ENCODE peak calls at places on chromosome 13, in nine cellular contexts. M, V, Y, O, F, E, W, C and X are unnamed samples.

GRCh38 chr13:110925023-110925608 is 10.2 kb upstream of the ANKRD10 start:
- DNase-seq in F (no peak), W (no peak), E (no peak), O (no peak), M (peak), V (no peak), Y (no peak), C (peak), X (no peak)

GRCh38 chr13:54989418-54989817 is 1960.8 kb downstream of the OLFM4 start:
- DNase-seq in C (no peak), M (no peak), E (no peak), W (no peak), V (no peak), O (no peak), F (no peak), Y (no peak), X (no peak)

GRCh38 chr13:109869312-109870237 is 83.2 kb upstream of the IRS2 start:
- DNase-seq in F (no peak), M (no peak), O (peak), C (peak), W (no peak), Y (peak), V (no peak), E (no peak), X (peak)

GRCh38 chr13:79907527-79907926 is 426.6 kb downstream of the NDFIP2 start:
- DNase-seq in M (no peak), E (no peak), F (no peak), C (no peak), V (no peak), Y (no peak), W (no peak), O (no peak), X (no peak)

GRCh38 chr13:37701972-37702371 is 103.4 kb upstream of the POSTN start:
- DNase-seq in C (no peak), V (no peak), Y (no peak), M (peak), O (no peak), E (peak), W (no peak), F (no peak), X (peak)

GRCh38 chr13:19927117-19927734 is 31.3 kb upstream of the ZMYM2 start:
- DNase-seq in F (no peak), C (peak), M (peak), W (no peak), E (no peak), Y (no peak), O (no peak), V (no peak), X (no peak)

GRCh38 chr13:31699650-31700049 is 39.7 kb upstream of the RXFP2 start:
- DNase-seq in O (no peak), F (no peak), W (no peak), Y (no peak), V (no peak), C (no peak), M (no peak), E (no peak), X (no peak)

GRCh38 chr13:74423434-74423833 is 289.2 kb upstream of the KLF12 start:
- DNase-seq in Y (no peak), E (no peak), O (no peak), C (no peak), M (no peak), W (no peak), F (no peak), V (no peak), X (no peak)

GRCh38 chr13:76723551-76724232 is 162.5 kb downstream of the KCTD12 start:
- DNase-seq in E (peak), V (no peak), Y (peak), O (no peak), W (no peak), F (no peak), M (peak), C (peak), X (peak)

GRCh38 chr13:109496216-109496615 is 290.2 kb downstream of the IRS2 start:
- DNase-seq in Y (no peak), V (no peak), M (peak), E (no peak), F (no peak), O (no peak), W (no peak), C (no peak), X (no peak)

GRCh38 chr13:33272531-33273124 is 12.9 kb downstream of the STARD13 start:
- DNase-seq in E (no peak), F (no peak), W (no peak), V (no peak), C (no peak), Y (no peak), M (peak), O (no peak), X (no peak)

GRCh38 chr13:53151692-53152421 is 123.2 kb downstream of the OLFM4 start:
- DNase-seq in V (peak), E (no peak), W (no peak), C (peak), F (peak), Y (no peak), M (peak), O (no peak), X (no peak)